ENCODE peak calls at places on chromosomes 5 and 9, in nine cellular contexts. E is aorta, Z is lung, R is OCI-LY7, O is lower lobe of right lung, F is stomach, U is neuronal stem cell, G is transverse colon, B is DND-41. X is an unnamed sample.
A peak's percentile ranks its signal among the peaks of the same experiment; 100 is the strongest.

GRCh38 chr5:40220260-40220659 is 459.5 kb upstream of the PTGER4 start:
- DNase-seq in E (no peak), Z (no peak), R (no peak), O (no peak), F (no peak), U (no peak), G (no peak), B (peak; percentile 18), X (no peak)

GRCh38 chr9:97535771-97536170 is 34.3 kb downstream of the TMOD1 start:
- DNase-seq in E (no peak), Z (no peak), R (no peak), O (no peak), F (no peak), U (no peak), G (no peak), B (no peak), X (no peak)

GRCh38 chr5:97455996-97456395 is 272.9 kb upstream of the RIOK2 start:
- DNase-seq in E (no peak), Z (no peak), R (no peak), O (no peak), F (no peak), U (no peak), G (no peak), B (no peak), X (no peak)

GRCh38 chr9:70347046-70347445 is 67.4 kb downstream of the KLF9 start:
- DNase-seq in E (no peak), Z (no peak), R (no peak), O (no peak), F (no peak), U (no peak), G (no peak), B (no peak), X (no peak)

GRCh38 chr9:5231212-5231611 is at the start of gene INSL4:
- DNase-seq in E (no peak), Z (no peak), R (no peak), O (no peak), F (no peak), U (no peak), G (no peak), B (no peak), X (no peak)

GRCh38 chr5:181109489-181110013 is 21.4 kb downstream of the OR2V1 start:
- DNase-seq in E (peak; percentile 35), Z (no peak), R (no peak), O (no peak), F (no peak), U (no peak), G (no peak), B (no peak), X (no peak)

GRCh38 chr9:95912773-95913172 is 37.3 kb downstream of the ERCC6L2 start:
- DNase-seq in E (no peak), Z (no peak), R (no peak), O (no peak), F (no peak), U (no peak), G (no peak), B (no peak), X (no peak)

GRCh38 chr5:69033690-69034089 is 60.1 kb upstream of the SLC30A5 start:
- DNase-seq in E (no peak), Z (no peak), R (no peak), O (no peak), F (no peak), U (no peak), G (no peak), B (no peak), X (no peak)

GRCh38 chr9:123649909-123650308 is 280.0 kb downstream of the DENND1A start:
- DNase-seq in E (no peak), Z (no peak), R (no peak), O (no peak), F (no peak), U (no peak), G (no peak), B (no peak), X (no peak)

GRCh38 chr5:38551020-38552017 is 5.1 kb downstream of the LIFR start:
- DNase-seq in E (no peak), Z (no peak), R (peak; percentile 14), O (no peak), F (no peak), U (no peak), G (no peak), B (no peak), X (no peak)

GRCh38 chr9:26809795-26810194 is 82.8 kb downstream of the CAAP1 start:
- DNase-seq in E (no peak), Z (no peak), R (no peak), O (no peak), F (no peak), U (no peak), G (no peak), B (no peak), X (no peak)

GRCh38 chr5:53003144-53003543 is 14.0 kb downstream of the ITGA2 start:
- DNase-seq in E (no peak), Z (no peak), R (no peak), O (no peak), F (no peak), U (no peak), G (no peak), B (no peak), X (no peak)

GRCh38 chr9:12935714-12936113 is 160.9 kb downstream of the LURAP1L start:
- DNase-seq in E (no peak), Z (no peak), R (no peak), O (no peak), F (no peak), U (no peak), G (no peak), B (no peak), X (no peak)

GRCh38 chr5:172740483-172741205 is 30.4 kb downstream of the DUSP1 start:
- DNase-seq in E (peak; percentile 93), Z (peak; percentile 71), R (no peak), O (peak; percentile 78), F (no peak), U (no peak), G (peak; percentile 60), B (no peak), X (no peak)

GRCh38 chr5:32329395-32329834 is 16.7 kb upstream of the MTMR12 start:
- DNase-seq in E (peak; percentile 63), Z (peak; percentile 66), R (peak; percentile 74), O (peak; percentile 69), F (peak; percentile 76), U (peak; percentile 47), G (peak; percentile 75), B (peak; percentile 23), X (peak; percentile 65)

GRCh38 chr5:150945947-150946346 is 41.2 kb upstream of the ZNF300 start:
- DNase-seq in E (no peak), Z (no peak), R (no peak), O (no peak), F (no peak), U (no peak), G (no peak), B (no peak), X (no peak)
- H3K9me3 ChIP-seq in E (peaks cover 15% of the 10 kb centered on the region), Z (peaks cover 26% of the 10 kb centered on the region), R (peaks cover 8% of the 10 kb centered on the region), O (peaks cover 76% of the 10 kb centered on the region), F (peaks cover 16% of the 10 kb centered on the region), U (peaks cover 11% of the 10 kb centered on the region), G (peaks cover 40% of the 10 kb centered on the region), B (peaks cover 10% of the 10 kb centered on the region), X (peaks cover 63% of the 10 kb centered on the region)

DNA sequence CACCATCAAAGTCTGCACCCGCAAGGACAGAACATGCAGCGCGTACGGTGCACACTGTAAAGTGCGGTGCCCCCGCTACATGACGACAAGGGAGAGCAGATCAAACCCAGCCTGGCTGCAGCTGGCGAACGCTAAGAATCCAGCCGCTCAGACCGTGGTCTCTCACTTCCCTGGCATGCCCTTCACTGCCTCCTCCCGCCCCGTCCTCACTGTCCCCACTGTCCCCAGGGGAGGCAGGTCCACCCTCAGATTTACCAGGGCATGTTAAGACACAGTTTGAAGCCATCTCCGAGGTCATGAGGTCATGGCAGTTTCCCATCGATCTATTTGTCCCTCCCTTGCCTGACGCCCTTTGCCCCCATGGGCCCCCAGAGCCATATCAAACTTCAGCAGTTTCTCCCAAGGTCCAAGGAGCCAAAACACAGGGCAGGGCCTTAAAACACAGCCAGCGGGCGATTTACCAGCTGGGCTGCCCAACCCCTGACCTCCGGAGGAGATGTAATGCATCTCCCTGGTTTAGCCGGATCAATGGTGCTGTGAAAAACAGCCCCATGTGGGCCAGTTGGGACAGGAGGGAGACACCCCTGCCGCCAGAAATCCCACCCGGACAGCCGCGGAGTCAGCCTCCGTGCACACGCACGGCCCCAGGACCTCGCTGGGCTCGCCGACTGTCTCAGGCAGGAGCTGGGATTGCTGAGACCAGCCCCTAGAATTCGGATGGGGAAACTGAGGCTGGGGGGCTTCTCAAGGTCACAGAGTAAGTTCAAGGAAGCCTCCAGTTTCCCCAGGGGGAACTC is 52.3 kb upstream of the FUBP3 start:
- DNase-seq in E (no peak), Z (no peak), R (no peak), O (no peak), F (no peak), U (no peak), G (no peak), B (no peak), X (no peak)
- H3K9me3 ChIP-seq in E (no peaks in the 10 kb centered on the region), Z (no peaks in the 10 kb centered on the region), R (no peaks in the 10 kb centered on the region), O (no peaks in the 10 kb centered on the region), F (no peaks in the 10 kb centered on the region), U (no peaks in the 10 kb centered on the region), G (no peaks in the 10 kb centered on the region), B (no peaks in the 10 kb centered on the region), X (no peaks in the 10 kb centered on the region)

DNA sequence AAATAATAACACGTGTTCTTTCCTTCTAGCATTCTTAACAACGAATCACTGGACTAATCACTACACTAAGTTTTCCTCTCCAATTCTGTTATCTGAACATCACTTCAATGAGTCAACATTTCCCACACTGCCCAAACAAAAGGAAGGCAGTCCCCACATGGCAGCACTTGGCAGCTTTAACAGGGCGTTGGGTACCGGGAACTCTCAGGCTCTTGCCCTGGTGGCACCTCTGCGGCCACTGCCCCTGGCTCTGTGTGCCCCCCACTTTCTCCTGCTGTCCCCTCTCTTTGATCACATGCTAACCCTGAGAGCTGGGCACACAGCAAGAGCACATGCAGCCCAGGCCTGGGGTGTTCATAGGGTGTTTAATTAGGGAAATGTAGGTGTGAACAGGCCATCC is 15.7 kb downstream of the SLC6A3 start:
- DNase-seq in E (peak; percentile 24), Z (no peak), R (no peak), O (no peak), F (peak; percentile 44), U (no peak), G (no peak), B (no peak), X (no peak)
- H3K9me3 ChIP-seq in E (peaks cover 13% of the 10 kb centered on the region), Z (no peaks in the 10 kb centered on the region), R (peaks cover 21% of the 10 kb centered on the region), O (peaks cover 20% of the 10 kb centered on the region), F (peaks cover 5% of the 10 kb centered on the region), U (peaks cover 21% of the 10 kb centered on the region), G (peaks cover 20% of the 10 kb centered on the region), B (peaks cover 33% of the 10 kb centered on the region), X (peaks cover 16% of the 10 kb centered on the region)

GRCh38 chr5:65418661-65419060 is 63.1 kb downstream of the ADAMTS6 start:
- DNase-seq in E (no peak), Z (no peak), R (no peak), O (no peak), F (no peak), U (no peak), G (no peak), B (no peak), X (no peak)
- H3K9me3 ChIP-seq in E (peaks cover 1% of the 10 kb centered on the region), Z (peaks cover 6% of the 10 kb centered on the region), R (peaks cover 14% of the 10 kb centered on the region), O (peaks cover 24% of the 10 kb centered on the region), F (peaks cover 4% of the 10 kb centered on the region), U (no peaks in the 10 kb centered on the region), G (no peaks in the 10 kb centered on the region), B (peaks cover 4% of the 10 kb centered on the region), X (no peaks in the 10 kb centered on the region)

GRCh38 chr5:168796840-168797548 is 217.8 kb upstream of the PANK3 start:
- DNase-seq in E (no peak), Z (no peak), R (no peak), O (no peak), F (no peak), U (no peak), G (no peak), B (no peak), X (no peak)
- H3K9me3 ChIP-seq in E (no peaks in the 10 kb centered on the region), Z (no peaks in the 10 kb centered on the region), R (no peaks in the 10 kb centered on the region), O (no peaks in the 10 kb centered on the region), F (no peaks in the 10 kb centered on the region), U (no peaks in the 10 kb centered on the region), G (no peaks in the 10 kb centered on the region), B (no peaks in the 10 kb centered on the region), X (no peaks in the 10 kb centered on the region)

GRCh38 chr9:129644902-129645301 is 3.0 kb upstream of the ASB6 start:
- DNase-seq in E (no peak), Z (no peak), R (no peak), O (no peak), F (no peak), U (no peak), G (no peak), B (no peak), X (no peak)
- H3K9me3 ChIP-seq in E (no peaks in the 10 kb centered on the region), Z (no peaks in the 10 kb centered on the region), R (no peaks in the 10 kb centered on the region), O (no peaks in the 10 kb centered on the region), F (no peaks in the 10 kb centered on the region), U (no peaks in the 10 kb centered on the region), G (no peaks in the 10 kb centered on the region), B (no peaks in the 10 kb centered on the region), X (no peaks in the 10 kb centered on the region)